ENCODE peak calls at places on chromosomes 4 and X, in ten cellular contexts. X is HTR-8/SVneo; R is GM13976; N is CD4-positive, alpha-beta T cell; G is Panc1; Z is small intestine; M is activated T-cell treated with anti-CD3 and anti-CD28 coated beads, Interleukin-2, amount 50 U/mL, for 4 hours; D is astrocyte of the cerebellum; C is RWPE2; A is mucosa of descending colon. Y is an unnamed sample.

GRCh38 chrX:56211701-56212100 is 20.5 kb upstream of the KLF8 start:
- DNase-seq in X (no peak), R (no peak), N (no peak), G (no peak), Z (no peak), M (no peak), D (no peak), C (no peak), A (no peak), Y (no peak)

GRCh38 chr4:7328913-7329638 is 105.7 kb downstream of the PSAPL1 start:
- DNase-seq in X (peak; percentile 84), R (no peak), N (no peak), G (no peak), Z (no peak), M (no peak), D (peak; percentile 45), C (no peak), A (no peak), Y (no peak)

GRCh38 chr4:53688186-53688790 is 97.0 kb upstream of the LNX1 start:
- DNase-seq in X (peak; percentile 42), R (peak; percentile 15), N (no peak), G (no peak), Z (no peak), M (no peak), D (peak; percentile 99), C (no peak), A (no peak), Y (no peak)

GRCh38 chrX:20159811-20160385 is 18.3 kb upstream of the EIF1AX start:
- DNase-seq in X (no peak), R (no peak), N (no peak), G (no peak), Z (no peak), M (no peak), D (no peak), C (no peak), A (no peak), Y (no peak)

GRCh38 chrX:105018865-105019264 is 201.6 kb downstream of the TEX13A start:
- DNase-seq in X (no peak), R (no peak), N (no peak), G (no peak), Z (no peak), M (no peak), D (no peak), C (no peak), A (no peak), Y (no peak)

GRCh38 chr4:25413261-25413660 is 36.2 kb downstream of the ANAPC4 start:
- DNase-seq in X (no peak), R (no peak), N (no peak), G (no peak), Z (no peak), M (no peak), D (no peak), C (no peak), A (no peak), Y (no peak)

GRCh38 chr4:2249526-2249991 is 7.6 kb upstream of the HAUS3 start:
- DNase-seq in X (no peak), R (no peak), N (no peak), G (no peak), Z (no peak), M (no peak), D (no peak), C (peak; percentile 59), A (no peak), Y (no peak)

GRCh38 chr4:76993787-76994641 is 44.5 kb downstream of the SEPTIN11 start:
- DNase-seq in X (no peak), R (peak; percentile 52), N (peak; percentile 33), G (no peak), Z (peak; percentile 52), M (peak; percentile 22), D (no peak), C (no peak), A (peak; percentile 47), Y (peak; percentile 16)

GRCh38 chr4:186227221-186227620 is at the start of gene KLKB1:
- DNase-seq in X (no peak), R (no peak), N (no peak), G (no peak), Z (peak; percentile 48), M (no peak), D (peak; percentile 3), C (no peak), A (no peak), Y (no peak)

GRCh38 chrX:141405486-141405877 is 163.2 kb upstream of the SPANXC start:
- DNase-seq in X (peak; percentile 0), R (no peak), N (no peak), G (no peak), Z (no peak), M (no peak), D (no peak), C (no peak), A (no peak), Y (no peak)

GRCh38 chr4:112145326-112145819 is at the start of gene FAM241A:
- DNase-seq in X (peak; percentile 81), R (peak; percentile 97), N (peak; percentile 91), G (no peak), Z (peak; percentile 72), M (peak; percentile 93), D (peak; percentile 41), C (peak; percentile 80), A (peak; percentile 89), Y (peak; percentile 90)

GRCh38 chrX:143934542-143934941 is 50.7 kb downstream of the UBE2NL start:
- DNase-seq in X (no peak), R (no peak), N (no peak), G (no peak), Z (no peak), M (no peak), D (no peak), C (no peak), A (no peak), Y (no peak)

GRCh38 chr4:661231-661630 is 12.8 kb downstream of the ATP5ME start:
- DNase-seq in X (no peak), R (no peak), N (no peak), G (no peak), Z (no peak), M (no peak), D (no peak), C (peak; percentile 24), A (no peak), Y (no peak)

GRCh38 chr4:183139058-183139740 is 40.1 kb downstream of the WWC2 start:
- DNase-seq in X (no peak), R (no peak), N (no peak), G (no peak), Z (no peak), M (no peak), D (no peak), C (no peak), A (no peak), Y (no peak)

Y was measured in naive thymus-derived CD8-positive, alpha-beta T cell.